ENCODE peak calls at places on chromosomes 11 and 22, in four cellular contexts. One of them, this sample, is unnamed.

GRCh38 chr11:69704508-69705245 is 855 bp upstream of the FGF19 start:
- DNase-seq in CD4-positive, alpha-beta memory T cell: no peak
- DNase-seq in iris pigment epithelial cell: peak; percentile 25
- DNase-seq in activated naive CD8-positive, alpha-beta T cell treated with anti-CD3 and anti-CD28 coated beads, Interleukin-2, amount 50 U/mL, for 24 hours: peak; percentile 32
- DNase-seq in this sample: no peak

GRCh38 chr22:23841736-23842404 is 3.1 kb upstream of the DERL3 start:
- DNase-seq in CD4-positive, alpha-beta memory T cell: no peak
- DNase-seq in activated naive CD8-positive, alpha-beta T cell treated with anti-CD3 and anti-CD28 coated beads, Interleukin-2, amount 50 U/mL, for 24 hours: no peak
- DNase-seq in iris pigment epithelial cell: no peak
- DNase-seq in this sample: no peak

GRCh38 chr22:49016909-49017768 is 810.5 kb downstream of the BRD1 start:
- DNase-seq in iris pigment epithelial cell: no peak
- DNase-seq in activated naive CD8-positive, alpha-beta T cell treated with anti-CD3 and anti-CD28 coated beads, Interleukin-2, amount 50 U/mL, for 24 hours: no peak
- DNase-seq in CD4-positive, alpha-beta memory T cell: no peak
- DNase-seq in this sample: no peak

GRCh38 chr11:34655335-34656008 is 34.6 kb downstream of the EHF start:
- DNase-seq in CD4-positive, alpha-beta memory T cell: no peak
- DNase-seq in iris pigment epithelial cell: peak; percentile 96
- DNase-seq in activated naive CD8-positive, alpha-beta T cell treated with anti-CD3 and anti-CD28 coated beads, Interleukin-2, amount 50 U/mL, for 24 hours: no peak
- DNase-seq in this sample: peak; percentile 78

GRCh38 chr11:86816251-86816726 is 15.9 kb downstream of the PRSS23 start:
- DNase-seq in CD4-positive, alpha-beta memory T cell: no peak
- DNase-seq in iris pigment epithelial cell: peak; percentile 50
- DNase-seq in activated naive CD8-positive, alpha-beta T cell treated with anti-CD3 and anti-CD28 coated beads, Interleukin-2, amount 50 U/mL, for 24 hours: no peak
- DNase-seq in this sample: peak; percentile 90

GRCh38 chr22:30021338-30021737 is 58.9 kb upstream of the HORMAD2 start:
- DNase-seq in CD4-positive, alpha-beta memory T cell: no peak
- DNase-seq in iris pigment epithelial cell: no peak
- DNase-seq in activated naive CD8-positive, alpha-beta T cell treated with anti-CD3 and anti-CD28 coated beads, Interleukin-2, amount 50 U/mL, for 24 hours: no peak
- DNase-seq in this sample: no peak

GRCh38 chr11:26909429-26910009 is 84.4 kb upstream of the FIBIN start:
- DNase-seq in CD4-positive, alpha-beta memory T cell: no peak
- DNase-seq in activated naive CD8-positive, alpha-beta T cell treated with anti-CD3 and anti-CD28 coated beads, Interleukin-2, amount 50 U/mL, for 24 hours: no peak
- DNase-seq in iris pigment epithelial cell: no peak
- DNase-seq in this sample: no peak

GRCh38 chr22:37303821-37304274 is 21.5 kb downstream of the CYTH4 start:
- DNase-seq in CD4-positive, alpha-beta memory T cell: no peak
- DNase-seq in iris pigment epithelial cell: peak; percentile 93
- DNase-seq in activated naive CD8-positive, alpha-beta T cell treated with anti-CD3 and anti-CD28 coated beads, Interleukin-2, amount 50 U/mL, for 24 hours: peak; percentile 80
- DNase-seq in this sample: peak; percentile 91

GRCh38 chr22:18060646-18061620 is 16.9 kb upstream of the PEX26 start:
- DNase-seq in CD4-positive, alpha-beta memory T cell: no peak
- DNase-seq in activated naive CD8-positive, alpha-beta T cell treated with anti-CD3 and anti-CD28 coated beads, Interleukin-2, amount 50 U/mL, for 24 hours: no peak
- DNase-seq in iris pigment epithelial cell: peak; percentile 65
- DNase-seq in this sample: peak; percentile 78

GRCh38 chr11:8604078-8604723 is 10.2 kb upstream of the STK33 start:
- DNase-seq in CD4-positive, alpha-beta memory T cell: no peak
- DNase-seq in activated naive CD8-positive, alpha-beta T cell treated with anti-CD3 and anti-CD28 coated beads, Interleukin-2, amount 50 U/mL, for 24 hours: peak; percentile 60
- DNase-seq in iris pigment epithelial cell: peak; percentile 100
- DNase-seq in this sample: peak; percentile 92

GRCh38 chr11:5004429-5005274 is 10.0 kb downstream of the OR51L1 start:
- DNase-seq in activated naive CD8-positive, alpha-beta T cell treated with anti-CD3 and anti-CD28 coated beads, Interleukin-2, amount 50 U/mL, for 24 hours: peak; percentile 18
- DNase-seq in iris pigment epithelial cell: peak; percentile 66
- DNase-seq in CD4-positive, alpha-beta memory T cell: no peak
- DNase-seq in this sample: peak; percentile 41

GRCh38 chr11:44095506-44096359 is at the start of gene EXT2:
- DNase-seq in activated naive CD8-positive, alpha-beta T cell treated with anti-CD3 and anti-CD28 coated beads, Interleukin-2, amount 50 U/mL, for 24 hours: peak; percentile 89
- DNase-seq in CD4-positive, alpha-beta memory T cell: peak; percentile 79
- DNase-seq in iris pigment epithelial cell: peak; percentile 79
- DNase-seq in this sample: peak; percentile 70

GRCh38 chr22:39808087-39808486 is 85.5 kb downstream of the ENTHD1 start:
- DNase-seq in CD4-positive, alpha-beta memory T cell: no peak
- DNase-seq in activated naive CD8-positive, alpha-beta T cell treated with anti-CD3 and anti-CD28 coated beads, Interleukin-2, amount 50 U/mL, for 24 hours: peak; percentile 52
- DNase-seq in iris pigment epithelial cell: peak; percentile 12
- DNase-seq in this sample: peak; percentile 14

GRCh38 chr11:40877256-40877655 is 582.2 kb downstream of the LRRC4C start:
- DNase-seq in CD4-positive, alpha-beta memory T cell: no peak
- DNase-seq in activated naive CD8-positive, alpha-beta T cell treated with anti-CD3 and anti-CD28 coated beads, Interleukin-2, amount 50 U/mL, for 24 hours: no peak
- DNase-seq in iris pigment epithelial cell: peak; percentile 1
- DNase-seq in this sample: peak; percentile 30